ENCODE peak calls at places on chromosomes 4 and X, in six cellular contexts. O, R, S, A, P and T are unnamed samples.

GRCh38 chrX:10077425-10078188 is 79.2 kb upstream of the CLCN4 start:
- ATAC-seq in P (no peak), O (peak), S (no peak), A (no peak), R (no peak), T (no peak)

GRCh38 chr4:169266081-169266480 is 4.7 kb downstream of the SH3RF1 start:
- ATAC-seq in R (no peak), O (no peak), A (no peak), S (no peak), P (no peak), T (no peak)

GRCh38 chr4:123649644-123650356 is 253.2 kb downstream of the SPRY1 start:
- ATAC-seq in S (peak), O (peak), P (peak), A (no peak), R (peak), T (peak)

GRCh38 chr4:40059362-40059761 is 2.7 kb downstream of the N4BP2 start:
- ATAC-seq in R (no peak), P (no peak), O (no peak), A (no peak), S (no peak), T (no peak)

GRCh38 chrX:21989415-21989814 is 42.7 kb upstream of the PHEX start:
- ATAC-seq in S (no peak), R (no peak), O (no peak), A (peak), P (no peak), T (peak)

GRCh38 chr4:42492977-42493376 is 95.7 kb downstream of the SHISA3 start:
- ATAC-seq in A (no peak), R (no peak), P (no peak), S (no peak), O (no peak), T (no peak)

GRCh38 chr4:5142726-5143125 is 91.4 kb downstream of the STK32B start:
- ATAC-seq in S (peak), O (peak), P (no peak), R (no peak), A (no peak), T (no peak)

GRCh38 chr4:102318526-102318925 is 26.8 kb downstream of the SLC39A8 start:
- ATAC-seq in R (no peak), O (no peak), P (no peak), S (peak), A (no peak), T (no peak)

GRCh38 chrX:73851014-73852009 is 288.3 kb downstream of the CHIC1 start:
- ATAC-seq in O (no peak), A (no peak), S (no peak), P (no peak), R (no peak), T (no peak)

GRCh38 chrX:132022115-132022862 is 813 bp upstream of the STK26 start:
- ATAC-seq in P (no peak), S (no peak), A (peak), R (no peak), O (peak), T (peak)

GRCh38 chr4:83019794-83020497 is 9.3 kb upstream of the LIN54 start:
- ATAC-seq in R (no peak), A (peak), P (no peak), S (no peak), O (no peak), T (peak)

GRCh38 chr4:155679343-155679742 is 12.7 kb downstream of the GUCY1A1 start:
- ATAC-seq in A (no peak), R (peak), O (no peak), S (peak), P (peak), T (no peak)

GRCh38 chr4:121977251-121978168 is 25.6 kb upstream of the TRPC3 start:
- ATAC-seq in O (no peak), R (no peak), P (no peak), S (peak), A (no peak), T (peak)

GRCh38 chrX:46180258-46180687 is 364.9 kb downstream of the ZNF674 start:
- ATAC-seq in R (no peak), S (no peak), P (no peak), O (no peak), A (peak), T (no peak)

GRCh38 chr4:82284475-82284857 is 89.3 kb downstream of the HNRNPD start:
- ATAC-seq in S (no peak), A (no peak), P (no peak), O (no peak), R (no peak), T (no peak)

GRCh38 chrX:108437789-108438623 is at the start of gene COL4A6:
- ATAC-seq in O (no peak), P (peak), A (no peak), S (peak), R (peak), T (no peak)

GRCh38 chr4:15245006-15245530 is 182.8 kb upstream of the C1QTNF7 start:
- ATAC-seq in A (peak), S (no peak), R (no peak), O (no peak), P (no peak), T (no peak)

GRCh38 chrX:70452143-70452733 is 7.6 kb downstream of the DLG3 start:
- ATAC-seq in R (peak), O (peak), P (peak), S (peak), A (peak), T (peak)

GRCh38 chr4:128649161-128649560 is 160.3 kb upstream of the JADE1 start:
- ATAC-seq in A (no peak), R (no peak), O (no peak), P (no peak), S (no peak), T (no peak)

GRCh38 chr4:104416725-104417363 is 77.8 kb downstream of the CXXC4 start:
- ATAC-seq in O (peak), A (no peak), S (no peak), R (no peak), P (no peak), T (peak)

GRCh38 chr4:55038176-55038890 is 87.1 kb downstream of the KDR start:
- ATAC-seq in R (peak), A (no peak), P (peak), O (no peak), S (peak), T (no peak)

GRCh38 chr4:138190452-138190858 is 51.7 kb downstream of the SLC7A11 start:
- ATAC-seq in P (no peak), O (no peak), S (peak), A (no peak), R (no peak), T (peak)

GRCh38 chrX:69268637-69269036 is 103.4 kb upstream of the PJA1 start:
- ATAC-seq in P (no peak), O (no peak), R (no peak), S (no peak), A (no peak), T (no peak)

GRCh38 chrX:64976673-64977040 is 407 bp upstream of the ZC4H2 start:
- ATAC-seq in A (peak), R (no peak), P (no peak), O (peak), S (no peak), T (peak)